ENCODE peak calls at places on chromosome 20, in eight cellular contexts. R is stomach; A is suprapubic skin; I is sigmoid colon; L is A673; E is Peyer's patch; J is CD8-positive, alpha-beta T cell; H is aorta. G is an unnamed sample.

GRCh38 chr20:41468994-41469600 is 102.5 kb upstream of the EMILIN3 start:
- DNase-seq in E (no peak), H (no peak), A (no peak), J (no peak), R (no peak), L (no peak), I (no peak), G (no peak)

GRCh38 chr20:4192378-4193048 is 177.2 kb upstream of the RNF24 start:
- DNase-seq in J (no peak), I (peak; percentile 50), A (no peak), L (peak; percentile 59), E (no peak), R (no peak), H (no peak), G (no peak)

GRCh38 chr20:9368893-9369292 is 145.5 kb upstream of the LAMP5 start:
- DNase-seq in I (no peak), J (no peak), L (no peak), R (no peak), H (no peak), A (no peak), E (no peak), G (no peak)

GRCh38 chr20:56440346-56441007 is 27.9 kb upstream of the RTF2 start:
- DNase-seq in I (peak; percentile 22), R (no peak), J (peak; percentile 48), H (no peak), E (peak; percentile 37), A (no peak), L (no peak), G (no peak)

GRCh38 chr20:31543966-31544598 is 29.8 kb downstream of the HM13 start:
- DNase-seq in H (no peak), J (no peak), I (no peak), R (no peak), E (no peak), L (peak; percentile 61), A (no peak), G (no peak)

GRCh38 chr20:57661201-57662027 is 41.2 kb upstream of the ZBP1 start:
- DNase-seq in H (peak; percentile 79), J (no peak), A (peak; percentile 78), R (peak; percentile 22), L (no peak), I (peak; percentile 62), E (no peak), G (no peak)

GRCh38 chr20:32203556-32204484 is 3.7 kb downstream of the PLAGL2 start:
- DNase-seq in E (no peak), R (peak; percentile 63), I (no peak), L (no peak), H (no peak), A (no peak), J (no peak), G (peak; percentile 74)

GRCh38 chr20:10618611-10619245 is 55.1 kb downstream of the JAG1 start:
- DNase-seq in H (no peak), A (no peak), I (no peak), J (no peak), L (no peak), E (no peak), R (no peak), G (no peak)

GRCh38 chr20:38369387-38369786 is 23.1 kb downstream of the LBP start:
- DNase-seq in E (no peak), L (peak; percentile 18), J (no peak), A (no peak), R (no peak), I (no peak), H (no peak), G (no peak)

GRCh38 chr20:41100001-41100480 is 37.3 kb upstream of the PLCG1 start:
- DNase-seq in J (no peak), L (no peak), A (no peak), H (no peak), I (no peak), R (no peak), E (no peak), G (no peak)

GRCh38 chr20:23564927-23565326 is 3.4 kb downstream of the CST9L start:
- DNase-seq in R (no peak), L (no peak), H (no peak), I (no peak), J (no peak), A (no peak), E (no peak), G (no peak)

GRCh38 chr20:25005661-25006060 is 13.1 kb upstream of the APMAP start:
- DNase-seq in L (no peak), A (peak; percentile 62), R (peak; percentile 18), H (peak; percentile 70), E (peak; percentile 13), I (peak; percentile 58), J (no peak), G (no peak)

GRCh38 chr20:63328026-63328700 is 33.0 kb downstream of the CHRNA4 start:
- DNase-seq in A (no peak), H (no peak), I (no peak), L (no peak), J (no peak), R (no peak), E (no peak), G (no peak)

GRCh38 chr20:5569021-5569420 is 181.2 kb upstream of the SHLD1 start:
- DNase-seq in A (no peak), H (no peak), R (no peak), J (peak; percentile 15), E (peak; percentile 56), L (peak; percentile 70), I (no peak), G (peak; percentile 48)

GRCh38 chr20:17559338-17559737 is 10.5 kb upstream of the DSTN start:
- DNase-seq in A (no peak), J (no peak), L (no peak), R (no peak), I (no peak), E (no peak), H (no peak), G (no peak)

GRCh38 chr20:17557675-17558006 is 12.2 kb upstream of the DSTN start:
- DNase-seq in H (no peak), A (no peak), R (peak; percentile 59), L (no peak), J (no peak), I (no peak), E (no peak), G (peak; percentile 87)

GRCh38 chr20:17556842-17557674 is 12.8 kb upstream of the DSTN start:
- DNase-seq in R (peak; percentile 76), I (peak; percentile 93), A (peak; percentile 86), E (no peak), H (peak; percentile 88), L (no peak), J (no peak), G (peak; percentile 83)

GRCh38 chr20:17558941-17559304 is 11.0 kb upstream of the DSTN start:
- DNase-seq in A (no peak), E (no peak), L (no peak), R (no peak), H (no peak), J (no peak), I (no peak), G (no peak)

GRCh38 chr20:17558154-17558940 is 11.5 kb upstream of the DSTN start:
- DNase-seq in A (no peak), E (no peak), I (peak; percentile 83), R (peak; percentile 42), H (peak; percentile 81), J (no peak), L (peak; percentile 86), G (no peak)
- H3K4me3 ChIP-seq in A (no peak overlapping the region), E (no peak overlapping the region), I (no peak overlapping the region), R (no peak overlapping the region), H (no peak overlapping the region), J (no peak overlapping the region), L (no peak overlapping the region), G (no peak overlapping the region)

GRCh38 chr20:48682529-48683385 is 145.0 kb downstream of the PREX1 start:
- DNase-seq in J (no peak), L (peak; percentile 99), E (peak; percentile 46), I (peak; percentile 89), R (peak; percentile 97), A (peak; percentile 87), H (peak; percentile 89), G (no peak)
- H3K4me3 ChIP-seq in J (no peak overlapping the region), L (peak overlapping the region; percentile 8), E (no peak overlapping the region), I (no peak overlapping the region), R (no peak overlapping the region), A (no peak overlapping the region), H (no peak overlapping the region), G (no peak overlapping the region)

DNA sequence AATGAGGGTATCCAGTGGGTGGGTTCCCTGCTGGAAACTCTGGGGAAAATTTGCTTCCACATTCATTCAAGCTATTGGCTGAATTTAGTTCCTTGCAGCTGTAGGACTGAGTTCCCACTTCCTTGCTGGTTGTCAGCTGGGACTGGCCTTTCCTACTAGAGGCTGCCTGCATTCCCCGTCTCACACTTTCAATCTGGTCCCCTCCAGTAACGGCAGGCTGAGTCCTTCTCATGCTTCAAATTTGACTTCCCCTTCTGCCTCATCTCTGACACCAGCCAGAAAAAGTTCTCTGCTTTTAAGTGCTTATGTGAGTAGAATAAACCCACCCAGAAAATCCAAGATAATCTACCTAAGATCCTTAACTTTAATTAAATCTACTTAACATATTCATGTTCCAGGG is 4.4 kb downstream of the CSNK2A1 start:
- DNase-seq in I (no peak), R (no peak), E (no peak), J (no peak), H (no peak), A (no peak), L (no peak), G (no peak)
- H3K4me3 ChIP-seq in I (no peak overlapping the region), R (no peak overlapping the region), E (no peak overlapping the region), J (no peak overlapping the region), H (no peak overlapping the region), A (no peak overlapping the region), L (no peak overlapping the region), G (no peak overlapping the region)

GRCh38 chr20:36398515-36398914 is 92.4 kb downstream of the DLGAP4 start:
- DNase-seq in I (no peak), A (no peak), H (no peak), J (no peak), E (no peak), L (no peak), R (no peak), G (no peak)

GRCh38 chr20:36400901-36401300 is 94.8 kb downstream of the DLGAP4 start:
- DNase-seq in H (no peak), J (no peak), I (no peak), R (no peak), E (no peak), A (no peak), L (no peak), G (no peak)

GRCh38 chr20:36399147-36399968 is 93.2 kb downstream of the DLGAP4 start:
- DNase-seq in I (no peak), J (no peak), L (peak; percentile 61), E (no peak), A (no peak), R (peak; percentile 33), H (no peak), G (peak; percentile 26)

GRCh38 chr20:36401336-36401735 is 95.2 kb downstream of the DLGAP4 start:
- DNase-seq in E (no peak), L (no peak), I (no peak), A (no peak), R (no peak), H (no peak), J (no peak), G (no peak)

DNA sequence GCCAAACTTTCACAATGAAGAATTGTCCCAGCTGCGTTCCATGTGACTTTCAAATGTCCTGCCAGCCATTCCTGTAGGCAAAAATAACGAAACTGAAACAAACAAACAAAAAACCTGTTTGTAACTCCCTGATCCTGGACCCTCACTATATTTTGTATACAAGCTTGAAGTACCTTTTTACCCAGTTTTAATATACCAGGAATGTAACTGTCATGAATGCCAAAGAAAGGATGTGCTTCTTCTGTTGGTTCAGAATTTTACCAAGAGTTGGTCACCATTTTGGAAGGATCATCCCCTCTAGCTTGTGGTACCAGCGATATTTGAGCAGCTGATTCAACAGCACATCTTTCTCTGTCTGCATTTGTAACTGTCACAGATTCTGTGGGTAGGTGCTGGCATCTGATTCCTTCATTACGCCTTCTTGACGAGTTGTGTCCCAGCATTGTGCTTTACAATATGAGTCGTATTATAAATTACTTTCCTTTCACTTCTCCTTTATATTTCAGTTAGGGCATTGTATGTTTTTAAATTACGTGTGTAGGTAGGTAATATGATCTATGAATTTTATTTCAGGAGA is 93.9 kb downstream of the DLGAP4 start:
- DNase-seq in R (no peak), I (no peak), J (no peak), A (no peak), E (no peak), L (no peak), H (no peak), G (no peak)
- H3K4me3 ChIP-seq in R (no peak overlapping the region), I (no peak overlapping the region), J (no peak overlapping the region), A (no peak overlapping the region), E (no peak overlapping the region), L (no peak overlapping the region), H (no peak overlapping the region), G (no peak overlapping the region)

G was measured in LNCaP clone FGC.